ENCODE peak calls at places on chromosomes 2 and 18, in eight cellular contexts. One of them, this sample, is unnamed.

GRCh38 chr18:69161383-69162028 is 239.2 kb upstream of the DOK6 start:
- DNase-seq in NCI-H510A: no peak
- DNase-seq in dorsolateral prefrontal cortex: no peak
- DNase-seq in NCI-H2081: no peak
- DNase-seq in activated naive CD8-positive, alpha-beta T cell treated with anti-CD3 and anti-CD28 coated beads, Interleukin-2, amount 10 ng/mL, durations not matched to agents 7 days and 5 days: no peak
- DNase-seq in stromal cell of bone marrow: peak; percentile 22
- DNase-seq in naive B cell: no peak
- DNase-seq in HTR-8/SVneo: no peak
- DNase-seq in this sample: no peak

GRCh38 chr2:218516614-218517013 is 51.5 kb downstream of the USP37 start:
- DNase-seq in NCI-H510A: no peak
- DNase-seq in dorsolateral prefrontal cortex: no peak
- DNase-seq in NCI-H2081: no peak
- DNase-seq in activated naive CD8-positive, alpha-beta T cell treated with anti-CD3 and anti-CD28 coated beads, Interleukin-2, amount 10 ng/mL, durations not matched to agents 7 days and 5 days: no peak
- DNase-seq in stromal cell of bone marrow: no peak
- DNase-seq in naive B cell: peak; percentile 17
- DNase-seq in HTR-8/SVneo: no peak
- DNase-seq in this sample: no peak

GRCh38 chr18:36322408-36322728 is 24.9 kb downstream of the FHOD3 start:
- DNase-seq in NCI-H510A: no peak
- DNase-seq in dorsolateral prefrontal cortex: no peak
- DNase-seq in NCI-H2081: no peak
- DNase-seq in activated naive CD8-positive, alpha-beta T cell treated with anti-CD3 and anti-CD28 coated beads, Interleukin-2, amount 10 ng/mL, durations not matched to agents 7 days and 5 days: no peak
- DNase-seq in stromal cell of bone marrow: no peak
- DNase-seq in naive B cell: no peak
- DNase-seq in HTR-8/SVneo: no peak
- DNase-seq in this sample: no peak

GRCh38 chr2:14677039-14677438 is 44.5 kb downstream of the LRATD1 start:
- DNase-seq in NCI-H510A: no peak
- DNase-seq in dorsolateral prefrontal cortex: no peak
- DNase-seq in NCI-H2081: no peak
- DNase-seq in activated naive CD8-positive, alpha-beta T cell treated with anti-CD3 and anti-CD28 coated beads, Interleukin-2, amount 10 ng/mL, durations not matched to agents 7 days and 5 days: no peak
- DNase-seq in stromal cell of bone marrow: no peak
- DNase-seq in naive B cell: no peak
- DNase-seq in HTR-8/SVneo: no peak
- DNase-seq in this sample: no peak

GRCh38 chr2:43178602-43179542 is 47.5 kb downstream of the ZFP36L2 start:
- DNase-seq in NCI-H510A: peak; percentile 67
- DNase-seq in dorsolateral prefrontal cortex: no peak
- DNase-seq in NCI-H2081: peak; percentile 74
- DNase-seq in activated naive CD8-positive, alpha-beta T cell treated with anti-CD3 and anti-CD28 coated beads, Interleukin-2, amount 10 ng/mL, durations not matched to agents 7 days and 5 days: no peak
- DNase-seq in stromal cell of bone marrow: peak; percentile 69
- DNase-seq in naive B cell: no peak
- DNase-seq in HTR-8/SVneo: peak; percentile 93
- DNase-seq in this sample: peak; percentile 82

GRCh38 chr2:191086707-191087106 is 64.1 kb downstream of the STAT4 start:
- DNase-seq in NCI-H510A: no peak
- DNase-seq in dorsolateral prefrontal cortex: no peak
- DNase-seq in NCI-H2081: no peak
- DNase-seq in activated naive CD8-positive, alpha-beta T cell treated with anti-CD3 and anti-CD28 coated beads, Interleukin-2, amount 10 ng/mL, durations not matched to agents 7 days and 5 days: no peak
- DNase-seq in stromal cell of bone marrow: no peak
- DNase-seq in naive B cell: no peak
- DNase-seq in HTR-8/SVneo: no peak
- DNase-seq in this sample: no peak

GRCh38 chr2:143802242-143802641 is 673.0 kb downstream of the ARHGAP15 start:
- DNase-seq in NCI-H510A: no peak
- DNase-seq in dorsolateral prefrontal cortex: no peak
- DNase-seq in NCI-H2081: no peak
- DNase-seq in activated naive CD8-positive, alpha-beta T cell treated with anti-CD3 and anti-CD28 coated beads, Interleukin-2, amount 10 ng/mL, durations not matched to agents 7 days and 5 days: no peak
- DNase-seq in stromal cell of bone marrow: no peak
- DNase-seq in naive B cell: no peak
- DNase-seq in HTR-8/SVneo: peak; percentile 34
- DNase-seq in this sample: peak; percentile 58

GRCh38 chr18:57084331-57085298 is 62.3 kb upstream of the BOD1L2 start:
- DNase-seq in NCI-H510A: no peak
- DNase-seq in dorsolateral prefrontal cortex: no peak
- DNase-seq in NCI-H2081: no peak
- DNase-seq in activated naive CD8-positive, alpha-beta T cell treated with anti-CD3 and anti-CD28 coated beads, Interleukin-2, amount 10 ng/mL, durations not matched to agents 7 days and 5 days: no peak
- DNase-seq in stromal cell of bone marrow: no peak
- DNase-seq in naive B cell: no peak
- DNase-seq in HTR-8/SVneo: no peak
- DNase-seq in this sample: no peak

GRCh38 chr2:111054791-111055627 is 65.7 kb upstream of the BCL2L11 start:
- DNase-seq in NCI-H510A: peak; percentile 45
- DNase-seq in dorsolateral prefrontal cortex: no peak
- DNase-seq in NCI-H2081: no peak
- DNase-seq in activated naive CD8-positive, alpha-beta T cell treated with anti-CD3 and anti-CD28 coated beads, Interleukin-2, amount 10 ng/mL, durations not matched to agents 7 days and 5 days: no peak
- DNase-seq in stromal cell of bone marrow: no peak
- DNase-seq in naive B cell: peak; percentile 67
- DNase-seq in HTR-8/SVneo: no peak
- DNase-seq in this sample: no peak

This sample was measured in SJSA1.